ENCODE peak calls at places on chromosomes 11 and 22, in nine cellular contexts. One of them, this sample, is unnamed.
A peak's percentile ranks its signal among the peaks of the same experiment; 100 is the strongest.

GRCh38 chr11:3916962-3917361 is 61.5 kb downstream of the STIM1 start:
- DNase-seq in skeletal muscle cell: no peak
- DNase-seq in gastrocnemius medialis: no peak
- DNase-seq in heart left ventricle: no peak
- DNase-seq in neural progenitor cell: no peak
- DNase-seq in A172: no peak
- DNase-seq in T-cell: no peak
- DNase-seq in stimulated activated CD4-positive, alpha-beta T cell treated with anti-CD3 and anti-CD28 coated beads, Interleukin-15, amount 100 ng/mL, for 1 hour: no peak
- DNase-seq in adrenal gland: no peak
- DNase-seq in this sample: no peak

GRCh38 chr11:45150301-45150700 is 3.9 kb downstream of the PRDM11 start:
- DNase-seq in T-cell: no peak
- DNase-seq in A172: no peak
- DNase-seq in neural progenitor cell: no peak
- DNase-seq in adrenal gland: no peak
- DNase-seq in stimulated activated CD4-positive, alpha-beta T cell treated with anti-CD3 and anti-CD28 coated beads, Interleukin-15, amount 100 ng/mL, for 1 hour: no peak
- DNase-seq in heart left ventricle: no peak
- DNase-seq in skeletal muscle cell: no peak
- DNase-seq in gastrocnemius medialis: no peak
- DNase-seq in this sample: no peak

GRCh38 chr11:12361650-12362049 is 15.7 kb upstream of the PARVA start:
- DNase-seq in heart left ventricle: no peak
- DNase-seq in adrenal gland: no peak
- DNase-seq in A172: no peak
- DNase-seq in stimulated activated CD4-positive, alpha-beta T cell treated with anti-CD3 and anti-CD28 coated beads, Interleukin-15, amount 100 ng/mL, for 1 hour: no peak
- DNase-seq in skeletal muscle cell: no peak
- DNase-seq in neural progenitor cell: no peak
- DNase-seq in T-cell: no peak
- DNase-seq in gastrocnemius medialis: no peak
- DNase-seq in this sample: no peak

GRCh38 chr11:71252782-71253730 is 679 bp upstream of the SHANK2 start:
- DNase-seq in neural progenitor cell: peak; percentile 67
- DNase-seq in skeletal muscle cell: no peak
- DNase-seq in heart left ventricle: no peak
- DNase-seq in gastrocnemius medialis: no peak
- DNase-seq in A172: no peak
- DNase-seq in stimulated activated CD4-positive, alpha-beta T cell treated with anti-CD3 and anti-CD28 coated beads, Interleukin-15, amount 100 ng/mL, for 1 hour: no peak
- DNase-seq in adrenal gland: no peak
- DNase-seq in T-cell: no peak
- DNase-seq in this sample: no peak

GRCh38 chr22:38740754-38741153 is 15.0 kb downstream of the SUN2 start:
- DNase-seq in skeletal muscle cell: no peak
- DNase-seq in A172: no peak
- DNase-seq in stimulated activated CD4-positive, alpha-beta T cell treated with anti-CD3 and anti-CD28 coated beads, Interleukin-15, amount 100 ng/mL, for 1 hour: no peak
- DNase-seq in neural progenitor cell: no peak
- DNase-seq in T-cell: no peak
- DNase-seq in adrenal gland: no peak
- DNase-seq in gastrocnemius medialis: no peak
- DNase-seq in heart left ventricle: no peak
- DNase-seq in this sample: no peak

GRCh38 chr22:43471606-43472135 is 59.9 kb downstream of the MPPED1 start:
- DNase-seq in stimulated activated CD4-positive, alpha-beta T cell treated with anti-CD3 and anti-CD28 coated beads, Interleukin-15, amount 100 ng/mL, for 1 hour: no peak
- DNase-seq in heart left ventricle: no peak
- DNase-seq in skeletal muscle cell: no peak
- DNase-seq in T-cell: no peak
- DNase-seq in A172: no peak
- DNase-seq in gastrocnemius medialis: no peak
- DNase-seq in neural progenitor cell: no peak
- DNase-seq in adrenal gland: no peak
- DNase-seq in this sample: no peak

GRCh38 chr22:24706050-24706449 is 68.5 kb downstream of the PIWIL3 start:
- DNase-seq in gastrocnemius medialis: no peak
- DNase-seq in stimulated activated CD4-positive, alpha-beta T cell treated with anti-CD3 and anti-CD28 coated beads, Interleukin-15, amount 100 ng/mL, for 1 hour: no peak
- DNase-seq in skeletal muscle cell: no peak
- DNase-seq in neural progenitor cell: peak; percentile 41
- DNase-seq in heart left ventricle: no peak
- DNase-seq in T-cell: no peak
- DNase-seq in adrenal gland: no peak
- DNase-seq in A172: no peak
- DNase-seq in this sample: no peak

GRCh38 chr11:116791002-116791812 is 472 bp downstream of the APOA5 start:
- DNase-seq in gastrocnemius medialis: peak; percentile 66
- DNase-seq in A172: no peak
- DNase-seq in T-cell: peak; percentile 73
- DNase-seq in skeletal muscle cell: peak; percentile 9
- DNase-seq in stimulated activated CD4-positive, alpha-beta T cell treated with anti-CD3 and anti-CD28 coated beads, Interleukin-15, amount 100 ng/mL, for 1 hour: peak; percentile 65
- DNase-seq in neural progenitor cell: peak; percentile 87
- DNase-seq in adrenal gland: peak; percentile 80
- DNase-seq in heart left ventricle: peak; percentile 78
- DNase-seq in this sample: peak; percentile 53

This sample was measured in naive thymus-derived CD4-positive, alpha-beta T cell.